ENCODE peak calls at places on chromosome 1, in nine cellular contexts. Z, M, T, V, X, L, F, S and P are unnamed samples.

GRCh38 chr1:148362141-148362929 is 120.8 kb downstream of the PPIAL4G start:
- DNase-seq in Z (no peak), M (peak), T (peak), V (no peak), X (no peak), L (no peak), F (no peak), S (peak), P (peak)

GRCh38 chr1:235954306-235955283 is 87.9 kb upstream of the LYST start:
- DNase-seq in Z (no peak), M (no peak), T (peak), V (no peak), X (no peak), L (no peak), F (no peak), S (peak), P (no peak)

GRCh38 chr1:84708031-84708430 is 17.8 kb upstream of the SSX2IP start:
- DNase-seq in Z (no peak), M (no peak), T (no peak), V (no peak), X (no peak), L (no peak), F (no peak), S (no peak), P (no peak)

GRCh38 chr1:229620876-229621275 is 5.0 kb downstream of the TAF5L start:
- DNase-seq in Z (no peak), M (no peak), T (no peak), V (peak), X (no peak), L (no peak), F (no peak), S (no peak), P (peak)

GRCh38 chr1:93619507-93620168 is 62.0 kb downstream of the BCAR3 start:
- DNase-seq in Z (no peak), M (no peak), T (no peak), V (no peak), X (no peak), L (no peak), F (no peak), S (no peak), P (no peak)

GRCh38 chr1:86779308-86780191 is 75.2 kb downstream of the SH3GLB1 start:
- DNase-seq in Z (no peak), M (no peak), T (no peak), V (peak), X (peak), L (no peak), F (no peak), S (no peak), P (peak)

GRCh38 chr1:218459878-218460277 is 114.7 kb downstream of the TGFB2 start:
- DNase-seq in Z (no peak), M (peak), T (no peak), V (peak), X (peak), L (no peak), F (peak), S (no peak), P (peak)

GRCh38 chr1:221667504-221667903 is 74.4 kb downstream of the DUSP10 start:
- DNase-seq in Z (no peak), M (no peak), T (no peak), V (peak), X (peak), L (no peak), F (peak), S (no peak), P (peak)

DNA sequence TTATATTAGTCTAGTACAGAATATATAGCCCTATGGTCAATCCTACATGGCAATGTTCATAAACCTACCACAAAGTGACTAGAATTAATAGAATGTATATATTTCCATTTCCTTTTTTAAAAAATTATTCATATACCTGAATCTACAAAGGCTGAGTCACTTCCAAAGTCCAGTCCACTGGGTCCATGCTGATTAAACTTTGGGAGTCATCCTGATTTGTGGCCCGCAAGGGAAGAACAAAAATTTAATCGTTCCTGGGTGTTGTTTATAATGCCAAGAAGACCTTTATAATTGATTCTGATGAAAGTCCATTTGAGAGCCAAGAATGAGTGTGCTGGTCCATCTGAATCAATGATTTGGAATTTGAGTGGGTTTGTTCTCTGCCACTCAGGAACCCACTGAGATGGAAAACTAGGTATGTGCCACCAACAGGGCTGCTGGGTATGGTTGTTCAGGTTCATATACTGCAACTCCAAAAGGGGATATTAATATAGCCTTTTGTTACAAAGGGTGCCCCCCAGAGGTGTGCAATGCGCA is 221.9 kb upstream of the PLXNA2 start:
- DNase-seq in Z (no peak), M (no peak), T (no peak), V (no peak), X (no peak), L (no peak), F (no peak), S (no peak), P (no peak)
- TF ChIP-seq CTCF in Z (no peak), M (no peak), T (no peak), V (no peak), X (no peak), L (no peak), F (no peak), S (no peak), P (no peak)

DNA sequence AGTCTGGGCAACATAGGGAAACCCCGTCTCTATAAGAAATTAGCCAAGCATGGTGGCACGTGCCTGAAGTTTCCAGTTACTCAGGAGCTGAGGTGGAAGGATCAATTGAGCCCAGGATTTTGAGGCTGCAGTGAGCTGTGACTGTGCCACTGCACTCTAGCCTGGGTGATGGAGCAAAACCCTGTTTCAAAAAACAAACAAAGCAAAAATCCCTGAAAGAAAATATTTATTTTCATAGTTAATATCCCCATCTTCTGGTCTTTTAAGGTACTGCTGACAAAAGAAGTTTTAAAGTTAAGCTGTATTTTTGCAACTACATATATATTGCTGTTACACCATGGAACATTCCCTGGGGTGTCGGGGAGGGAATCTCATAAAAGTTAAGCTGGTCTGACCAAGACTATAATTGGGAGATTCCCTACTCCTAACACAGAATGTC is 26.0 kb downstream of the VAMP4 start:
- DNase-seq in Z (no peak), M (peak), T (no peak), V (peak), X (peak), L (no peak), F (peak), S (no peak), P (peak)
- TF ChIP-seq CTCF in Z (peak), M (no peak), T (peak), V (peak), X (peak), L (peak), F (peak), S (peak), P (peak)

GRCh38 chr1:31763671-31764306 is 351 bp downstream of the ADGRB2 start:
- DNase-seq in Z (no peak), M (peak), T (peak), V (no peak), X (no peak), L (no peak), F (no peak), S (no peak), P (no peak)

GRCh38 chr1:31762726-31763670 is 1.1 kb downstream of the ADGRB2 start:
- DNase-seq in Z (no peak), M (peak), T (peak), V (peak), X (peak), L (peak), F (no peak), S (peak), P (peak)

GRCh38 chr1:31765516-31765915 is 1.4 kb upstream of the ADGRB2 start:
- DNase-seq in Z (no peak), M (no peak), T (no peak), V (no peak), X (no peak), L (no peak), F (no peak), S (no peak), P (no peak)

GRCh38 chr1:31764307-31765040 is at the start of gene ADGRB2:
- DNase-seq in Z (no peak), M (peak), T (peak), V (no peak), X (peak), L (peak), F (no peak), S (no peak), P (no peak)

GRCh38 chr1:31765041-31765467 is 914 bp upstream of the ADGRB2 start:
- DNase-seq in Z (no peak), M (peak), T (peak), V (no peak), X (peak), L (no peak), F (no peak), S (no peak), P (peak)
- TF ChIP-seq CTCF in Z (no peak), M (peak), T (no peak), V (peak), X (peak), L (peak), F (peak), S (no peak), P (no peak)

GRCh38 chr1:99177465-99177864 is 86.8 kb upstream of the PLPPR4 start:
- DNase-seq in Z (no peak), M (no peak), T (no peak), V (peak), X (no peak), L (no peak), F (no peak), S (no peak), P (no peak)
- TF ChIP-seq CTCF in Z (no peak), M (no peak), T (no peak), V (peak), X (no peak), L (no peak), F (no peak), S (no peak), P (peak)

GRCh38 chr1:212950243-212951057 is at the start of gene VASH2:
- DNase-seq in Z (peak), M (peak), T (peak), V (peak), X (peak), L (peak), F (no peak), S (peak), P (peak)
- TF ChIP-seq CTCF in Z (no peak), M (no peak), T (no peak), V (no peak), X (peak), L (no peak), F (no peak), S (no peak), P (no peak)

GRCh38 chr1:15952317-15953258 is 23.3 kb downstream of the ZBTB17 start:
- DNase-seq in Z (no peak), M (peak), T (no peak), V (peak), X (peak), L (no peak), F (peak), S (no peak), P (peak)
- TF ChIP-seq CTCF in Z (no peak), M (peak), T (no peak), V (no peak), X (no peak), L (no peak), F (no peak), S (no peak), P (no peak)

DNA sequence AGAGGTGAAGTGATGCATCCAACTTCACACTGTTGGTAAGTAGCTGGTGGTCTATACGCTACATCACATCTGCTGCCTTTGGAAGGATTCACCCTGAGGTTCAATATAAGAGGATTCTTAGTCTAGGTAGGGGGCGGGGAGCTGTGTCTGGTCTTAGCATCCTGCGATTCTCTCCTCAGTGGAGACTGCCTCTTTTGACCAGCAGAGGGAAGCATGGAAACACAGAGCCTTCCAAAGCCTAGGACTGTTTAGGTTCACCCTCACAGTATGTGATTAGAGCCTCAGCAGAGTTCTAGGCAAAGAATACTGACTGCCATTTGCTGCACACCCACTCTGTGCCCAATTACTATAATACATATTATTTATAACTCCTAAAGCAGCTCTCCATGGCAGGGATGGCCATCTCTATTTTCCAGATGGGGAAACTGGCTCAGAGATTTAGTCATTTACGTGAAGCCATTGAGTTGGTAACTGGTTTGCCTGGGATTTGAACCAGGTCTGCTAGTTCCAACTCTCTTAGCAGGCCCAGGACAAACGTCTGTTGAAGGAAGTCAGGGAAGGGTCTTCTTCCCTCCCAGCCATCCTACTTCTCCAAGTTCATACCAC is 28.9 kb upstream of the EFCAB14 start:
- DNase-seq in Z (no peak), M (peak), T (no peak), V (peak), X (peak), L (no peak), F (peak), S (no peak), P (peak)
- TF ChIP-seq CTCF in Z (peak), M (peak), T (peak), V (peak), X (peak), L (peak), F (peak), S (peak), P (peak)